ENCODE peak calls at places on chromosomes 6 and 20, in four cellular contexts. M is NCI-H748 treated with DMSO at 0.1 percent for 48 hours, U is M059J, L is GF-D8. Z is an unnamed sample.

GRCh38 chr20:43244647-43245046 is 54.9 kb upstream of the PTPRT start:
- DNase-seq in M (no peak), L (no peak), U (no peak), Z (no peak)

GRCh38 chr20:36924167-36925045 is 27.1 kb downstream of the SAMHD1 start:
- DNase-seq in U (no peak), M (no peak), L (no peak), Z (no peak)

GRCh38 chr20:45934046-45934586 is 367 bp upstream of the PCIF1 start:
- DNase-seq in U (peak; percentile 45), M (no peak), L (no peak), Z (peak; percentile 69)

GRCh38 chr6:52994031-52994788 is 874 bp downstream of the GSTA4 start:
- DNase-seq in M (peak; percentile 71), L (no peak), U (peak; percentile 64), Z (peak; percentile 39)

GRCh38 chr20:52060794-52061714 is 130.5 kb downstream of the ZFP64 start:
- DNase-seq in L (no peak), U (peak; percentile 46), M (no peak), Z (no peak)

GRCh38 chr6:41846666-41847237 is 48.4 kb downstream of the USP49 start:
- DNase-seq in M (peak; percentile 66), L (peak; percentile 41), U (peak; percentile 98), Z (peak; percentile 4)

GRCh38 chr20:57872816-57873409 is 163.1 kb upstream of the PMEPA1 start:
- DNase-seq in M (no peak), L (no peak), U (no peak), Z (no peak)

GRCh38 chr6:15464211-15464725 is 198.6 kb downstream of the DTNBP1 start:
- DNase-seq in M (peak; percentile 15), U (peak; percentile 23), L (no peak), Z (no peak)

GRCh38 chr6:131451330-131452195 is 121.5 kb upstream of the ARG1 start:
- DNase-seq in L (no peak), U (no peak), M (no peak), Z (no peak)

GRCh38 chr6:167543602-167544506 is 219.0 kb downstream of the TTLL2 start:
- DNase-seq in M (no peak), L (no peak), U (no peak), Z (no peak)

GRCh38 chr20:41003143-41003932 is 25.3 kb upstream of the TOP1 start:
- DNase-seq in U (peak; percentile 100), L (peak; percentile 36), M (peak; percentile 49), Z (no peak)